ENCODE peak calls at places on chromosomes 3 and 15, in four cellular contexts. W is neural progenitor cell; L is CD4-positive, alpha-beta T cell; H is transverse colon. I is an unnamed sample. For H3K27me3, the result is how much of the 10 kb centered on the place peaks cover.

GRCh38 chr15:72281713-72282112 is 9.4 kb upstream of the PARP6 start:
- DNase-seq in W (no peak), L (no peak), H (no peak), I (no peak)

GRCh38 chr15:43410572-43411214 is 39.8 kb downstream of the TUBGCP4 start:
- DNase-seq in W (no peak), L (no peak), H (no peak), I (no peak)

GRCh38 chr3:59607628-59608027 is 557.8 kb upstream of the CFAP20DC start:
- DNase-seq in W (no peak), L (no peak), H (no peak), I (no peak)

GRCh38 chr3:176780766-176781165 is 416.5 kb downstream of the TBL1XR1 start:
- DNase-seq in W (peak), L (no peak), H (no peak), I (no peak)

GRCh38 chr3:23923786-23924185 is 6.9 kb downstream of the RPL15 start:
- DNase-seq in W (no peak), L (no peak), H (no peak), I (no peak)

GRCh38 chr3:62875103-62876002 is at the start of gene CADPS:
- DNase-seq in W (peak), L (no peak), H (peak), I (peak)

GRCh38 chr15:52360229-52361203 is 64.9 kb upstream of the MYO5C start:
- DNase-seq in W (peak), L (no peak), H (no peak), I (no peak)

GRCh38 chr15:25501828-25502446 is 63.1 kb upstream of the UBE3A start:
- DNase-seq in W (peak), L (no peak), H (no peak), I (peak)

GRCh38 chr15:58330836-58331561 is 100.8 kb upstream of the LIPC start:
- DNase-seq in W (no peak), L (no peak), H (no peak), I (peak)

GRCh38 chr3:64631951-64632350 is 55.8 kb downstream of the ADAMTS9 start:
- DNase-seq in W (no peak), L (no peak), H (no peak), I (no peak)

GRCh38 chr3:182794806-182795369 is 1.6 kb downstream of the ATP11B start:
- DNase-seq in W (no peak), L (no peak), H (no peak), I (no peak)

GRCh38 chr3:126433496-126434263 is 39.0 kb downstream of the CFAP100 start:
- DNase-seq in W (no peak), L (no peak), H (no peak), I (peak)

GRCh38 chr3:17602126-17602525 is 140.3 kb downstream of the TBC1D5 start:
- DNase-seq in W (no peak), L (no peak), H (no peak), I (no peak)

GRCh38 chr15:65020419-65020818 is 9.0 kb downstream of the MTFMT start:
- DNase-seq in W (no peak), L (no peak), H (no peak), I (no peak)

GRCh38 chr3:152243301-152243711 is 25.4 kb upstream of the MBNL1 start:
- DNase-seq in W (no peak), L (no peak), H (no peak), I (no peak)

GRCh38 chr3:56144792-56145191 is 323.5 kb downstream of the ERC2 start:
- DNase-seq in W (no peak), L (no peak), H (no peak), I (no peak)

GRCh38 chr3:127472506-127472905 is 118.0 kb downstream of the TPRA1 start:
- DNase-seq in W (no peak), L (no peak), H (no peak), I (no peak)

GRCh38 chr3:194686816-194687637 is 1.3 kb downstream of the FAM43A start:
- DNase-seq in W (peak), L (no peak), H (peak), I (peak)

GRCh38 chr15:25176991-25177954 is 222.5 kb downstream of the SNRPN start:
- DNase-seq in W (no peak), L (no peak), H (peak), I (peak)

GRCh38 chr15:59993041-59993750 is 10.9 kb upstream of the FOXB1 start:
- DNase-seq in W (no peak), L (no peak), H (no peak), I (no peak)

GRCh38 chr3:51966486-51966885 is 768 bp downstream of the PCBP4 start:
- DNase-seq in W (no peak), L (no peak), H (no peak), I (no peak)

GRCh38 chr15:101000271-101000681 is 81.1 kb downstream of the LRRK1 start:
- DNase-seq in W (no peak), L (no peak), H (no peak), I (peak)

GRCh38 chr3:50607271-50608091 is 4.1 kb downstream of the CISH start:
- DNase-seq in W (no peak), L (no peak), H (no peak), I (no peak)

GRCh38 chr3:4680881-4681300 is 187.7 kb downstream of the ITPR1 start:
- DNase-seq in W (no peak), L (no peak), H (no peak), I (no peak)

GRCh38 chr15:89822951-89823701 is 8.5 kb upstream of the ANPEP start:
- DNase-seq in W (no peak), L (no peak), H (no peak), I (no peak)

GRCh38 chr3:52526151-52526561 is 7.5 kb downstream of the NT5DC2 start:
- DNase-seq in W (no peak), L (no peak), H (no peak), I (no peak)

GRCh38 chr3:10551821-10552630 is 46.6 kb upstream of the ATP2B2 start:
- DNase-seq in W (no peak), L (peak), H (peak), I (peak)

GRCh38 chr3:156790141-156790540 is 36.0 kb upstream of the LEKR1 start:
- DNase-seq in W (no peak), L (no peak), H (no peak), I (no peak)

GRCh38 chr3:98655666-98656065 is 62.3 kb upstream of the CPOX start:
- DNase-seq in W (no peak), L (no peak), H (no peak), I (no peak)

GRCh38 chr3:194009892-194010533 is 125.9 kb upstream of the HES1 start:
- DNase-seq in W (peak), L (no peak), H (no peak), I (peak)

GRCh38 chr15:96340611-96341464 is 10.3 kb downstream of the NR2F2 start:
- DNase-seq in W (peak), L (no peak), H (peak), I (peak)

GRCh38 chr3:38480930-38481329 is 15.2 kb upstream of the EXOG start:
- DNase-seq in W (no peak), L (no peak), H (no peak), I (no peak)

GRCh38 chr15:94164202-94164807 is 67.1 kb upstream of the MCTP2 start:
- DNase-seq in W (peak), L (peak), H (peak), I (peak)

GRCh38 chr3:53820756-53821580 is 25.3 kb downstream of the CHDH start:
- DNase-seq in W (no peak), L (no peak), H (no peak), I (no peak)

GRCh38 chr15:41955100-41955499 is 17.3 kb downstream of the EHD4 start:
- DNase-seq in W (no peak), L (no peak), H (no peak), I (peak)
- TF ChIP-seq CTCF in W (no peak), L (no peak), H (no peak), I (no peak)

DNA sequence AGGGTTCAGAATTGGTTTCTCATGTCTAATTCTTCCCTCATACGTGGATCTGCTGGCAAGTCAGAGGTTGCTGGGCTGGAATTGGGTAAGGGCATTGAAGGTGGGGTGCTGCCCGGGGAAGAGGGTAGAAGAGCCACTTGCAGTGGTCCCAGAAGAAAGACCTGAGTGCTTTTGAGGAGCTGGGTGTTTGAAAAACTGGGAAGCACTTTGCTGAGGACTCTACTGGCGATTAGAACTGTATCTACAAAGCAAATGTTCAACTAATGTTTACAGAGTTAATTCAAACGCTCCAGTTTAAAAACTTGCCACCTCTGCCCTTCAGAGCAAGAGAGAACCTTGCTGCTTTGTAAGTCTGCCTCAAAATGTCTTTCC is 21.9 kb downstream of the TRIM71 start:
- DNase-seq in W (no peak), L (no peak), H (no peak), I (no peak)
- H3K27me3 ChIP-seq in W (under half), L (under half), H (under half), I (under half)

DNA sequence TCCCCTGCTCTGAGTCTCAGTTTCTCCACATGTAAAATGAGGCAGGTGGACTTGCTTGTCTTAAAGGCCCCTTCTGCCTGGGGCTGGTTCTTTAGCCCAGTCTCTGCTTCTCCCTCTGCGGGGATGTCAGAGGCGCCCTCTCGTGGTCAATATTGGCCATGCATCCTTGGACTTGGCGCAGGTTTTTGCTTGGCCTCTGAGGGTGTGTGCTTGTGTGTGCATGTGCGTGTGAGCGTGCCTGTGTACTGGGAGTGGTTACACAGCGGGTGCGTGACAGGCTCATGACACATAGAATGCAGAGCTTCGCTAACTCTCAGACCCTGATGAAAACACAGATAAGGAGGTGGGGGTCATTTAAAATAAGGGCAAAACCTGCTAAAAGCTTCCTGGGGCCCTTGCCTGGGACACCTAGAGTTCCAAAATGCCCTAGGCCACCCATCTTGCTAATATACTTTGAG is 160.9 kb downstream of the SMAD6 start:
- DNase-seq in W (peak), L (peak), H (peak), I (peak)
- TF ChIP-seq CTCF in W (peak), L (peak), H (peak), I (peak)

GRCh38 chr15:31484986-31485385 is 158.4 kb downstream of the KLF13 start:
- DNase-seq in W (no peak), L (no peak), H (peak), I (no peak)
- H3K27me3 ChIP-seq in W (under half), L (under half), H (under half), I (under half)

DNA sequence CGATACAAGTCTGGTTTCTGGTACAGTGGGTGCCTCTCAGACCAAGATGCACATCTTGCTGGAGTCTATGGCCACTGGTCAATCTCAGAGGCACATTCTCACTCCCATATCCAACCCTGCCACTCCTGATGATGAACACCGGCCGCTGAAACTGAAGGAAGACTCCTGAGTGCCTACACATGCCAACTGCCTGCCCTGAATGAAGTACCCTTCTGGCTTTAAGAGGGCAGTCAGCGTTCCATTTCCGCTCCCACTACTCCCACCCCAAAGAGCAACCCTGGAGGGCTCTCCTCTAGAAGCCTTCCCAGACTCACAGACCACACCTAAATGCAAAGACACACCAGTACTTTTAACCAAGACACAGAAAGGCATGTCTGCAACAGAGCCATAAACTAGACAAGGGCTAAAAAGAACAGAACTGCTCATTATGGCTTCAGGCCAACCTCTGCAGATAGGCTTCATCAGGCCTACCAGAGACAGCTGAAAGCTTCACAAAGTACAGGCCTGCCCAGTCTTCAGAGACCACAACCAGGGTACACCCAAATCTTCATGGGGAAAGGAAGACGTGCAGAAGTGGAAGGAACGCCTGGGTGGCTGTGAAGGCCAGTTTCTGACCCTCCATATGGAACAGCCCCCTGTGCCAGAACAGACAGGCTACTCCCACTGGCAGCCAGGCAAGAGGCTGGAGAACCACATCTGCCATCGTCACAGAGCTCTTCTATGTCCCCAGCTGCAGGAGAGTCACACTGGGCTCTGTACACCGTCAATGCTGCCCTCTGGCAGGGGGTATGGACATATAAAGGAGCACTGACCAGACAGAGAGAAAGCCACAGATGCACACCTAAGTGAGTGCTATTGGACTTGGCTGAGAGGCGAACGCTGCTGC is 14.2 kb downstream of the ANP32A start:
- DNase-seq in W (no peak), L (no peak), H (peak), I (peak)
- TF ChIP-seq CTCF in W (no peak), L (no peak), H (no peak), I (no peak)

GRCh38 chr3:122213650-122214049 is 30.2 kb downstream of the CASR start:
- DNase-seq in W (no peak), L (no peak), H (no peak), I (no peak)

GRCh38 chr3:122219242-122219872 is 35.9 kb downstream of the CASR start:
- DNase-seq in W (no peak), L (no peak), H (no peak), I (no peak)

GRCh38 chr3:122214718-122215117 is 31.2 kb downstream of the CASR start:
- DNase-seq in W (no peak), L (no peak), H (no peak), I (no peak)

GRCh38 chr3:122215592-122216298 is 32.3 kb downstream of the CASR start:
- DNase-seq in W (no peak), L (no peak), H (no peak), I (no peak)
- H3K27me3 ChIP-seq in W (under half), L (under half), H (under half), I (under half)

GRCh38 chr15:48963524-48964113 is at the start of gene SHC4:
- DNase-seq in W (peak), L (no peak), H (peak), I (peak)
- TF ChIP-seq CTCF in W (peak), L (no peak), H (no peak), I (peak)

DNA sequence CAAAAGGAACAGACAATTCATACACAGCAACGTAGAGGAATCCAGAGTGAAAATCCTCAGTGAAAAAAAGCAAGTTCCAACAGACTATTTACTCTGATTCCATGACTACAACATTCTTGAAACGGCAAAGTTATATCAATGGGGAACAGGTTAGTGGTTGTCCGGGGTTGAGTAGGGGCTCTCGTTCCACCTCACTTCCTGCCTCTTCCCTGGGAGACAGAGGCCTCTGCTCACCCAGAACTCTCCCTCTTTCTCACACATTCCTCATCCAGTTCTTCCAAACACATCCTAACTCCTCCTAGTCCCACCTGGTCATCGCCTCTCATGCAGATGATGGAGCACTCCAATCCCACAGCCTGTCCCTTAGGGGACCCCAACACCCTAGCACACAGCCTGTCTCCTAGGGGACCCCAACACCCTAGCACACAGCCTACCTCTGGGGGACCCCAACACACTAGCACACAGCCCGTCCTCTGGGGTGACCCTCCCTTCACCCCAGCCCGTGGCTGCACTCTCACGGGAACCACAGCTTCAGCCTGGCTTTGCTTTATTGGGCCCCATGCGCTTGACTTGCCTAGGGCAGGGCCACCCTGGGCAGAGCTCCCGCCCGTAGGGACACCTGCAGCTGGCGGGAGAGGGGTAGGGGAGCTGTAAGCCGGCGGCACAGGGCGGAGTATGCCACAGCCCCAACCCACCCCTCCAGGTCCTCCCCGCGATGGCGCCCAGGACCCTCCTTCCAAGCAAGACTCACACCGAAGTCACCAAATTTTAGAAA is 5.2 kb downstream of the OCA2 start:
- DNase-seq in W (no peak), L (no peak), H (peak), I (peak)
- H3K27me3 ChIP-seq in W (half or more), L (half or more), H (half or more), I (half or more)

GRCh38 chr3:161925749-161926360 is 429.2 kb downstream of the OTOL1 start:
- DNase-seq in W (no peak), L (no peak), H (no peak), I (no peak)
- TF ChIP-seq CTCF in W (peak), L (no peak), H (no peak), I (peak)

DNA sequence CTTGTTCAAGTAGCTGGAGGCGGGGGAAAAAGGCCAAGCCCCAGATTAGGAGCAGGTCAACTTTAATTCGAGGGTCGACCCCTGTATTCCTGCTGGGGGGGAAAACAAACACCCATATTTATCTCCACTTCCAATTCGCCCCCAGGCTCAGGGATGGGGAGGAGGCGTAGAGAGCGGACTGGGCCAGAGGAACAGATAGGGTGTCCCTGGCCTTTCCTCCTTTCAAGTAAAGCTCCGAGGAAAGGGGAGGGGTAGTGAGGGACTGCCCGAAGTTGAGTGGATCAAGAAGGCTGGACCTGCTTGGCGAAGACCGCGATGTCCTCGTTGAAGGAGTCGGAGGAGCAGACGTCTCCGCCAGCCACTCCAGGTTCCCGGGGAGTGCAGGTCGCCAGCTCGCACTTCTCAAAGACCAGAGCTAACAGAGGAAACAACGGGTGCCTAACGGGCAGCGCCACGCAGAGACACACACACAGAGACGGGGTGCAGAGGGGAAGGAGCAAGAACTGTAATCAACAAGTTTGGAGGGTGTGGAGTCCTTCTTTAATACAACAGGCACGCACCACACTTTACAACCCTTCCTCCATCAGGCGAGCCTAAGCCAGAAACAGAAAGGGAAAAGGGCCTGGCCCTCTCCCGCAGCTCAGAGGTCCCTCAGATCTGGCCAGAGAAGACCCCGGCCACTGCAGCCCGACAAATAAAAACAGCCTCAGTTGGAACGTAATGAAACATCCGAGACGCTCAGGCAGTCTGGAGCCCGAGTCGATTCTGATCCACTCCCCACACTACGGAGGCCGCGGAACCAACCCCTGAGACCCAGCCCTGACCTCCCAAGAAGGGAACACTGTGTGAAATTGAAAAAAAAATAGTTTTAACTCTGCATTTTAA is 4.1 kb downstream of the MEIS2 start:
- DNase-seq in W (peak), L (no peak), H (no peak), I (peak)
- H3K27me3 ChIP-seq in W (half or more), L (half or more), H (half or more), I (half or more)

I was measured in endodermal cell.